ENCODE peak calls at places on chromosomes 7 and 10, in eight cellular contexts. M is epithelial cell of esophagus; R is activated T-helper 1 cell treated with anti-CD3 and anti-CD28 coated beads, Interleukin-12 subunit alpha, Interleukin-12 subunit beta, Interleukin-2, Interleukin-4 antibody, amounts not matched to agents 30 ng/mL and 10 ng/mL and 1 ng/mL, durations not matched to agents 14 hours and 24 hours and 36 hours; U is stimulated activated naive CD8-positive, alpha-beta T cell treated with anti-CD3 and anti-CD28 coated beads, Interleukin-15, Interleukin-2, amounts not matched to agents 100 U/mL and 50 U/mL, for 24 hours; Q is progenitor cell of endocrine pancreas; N is type B pancreatic cell; K is cardiac muscle cell; A is activated CD4-positive, alpha-beta T cell treated with anti-CD3 and anti-CD28 coated beads for 48 hours. G is an unnamed sample.

GRCh38 chr7:157464971-157465481 is 128.2 kb downstream of the DNAJB6 start:
- DNase-seq in M (no peak), R (no peak), U (no peak), Q (no peak), N (no peak), K (no peak), A (no peak), G (no peak)

GRCh38 chr7:155233703-155234492 is 63.8 kb upstream of the INSIG1 start:
- DNase-seq in M (no peak), R (no peak), U (no peak), Q (no peak), N (no peak), K (no peak), A (no peak), G (no peak)

GRCh38 chr10:12502526-12503274 is 153.4 kb downstream of the CAMK1D start:
- DNase-seq in M (no peak), R (no peak), U (no peak), Q (no peak), N (no peak), K (no peak), A (no peak), G (no peak)

GRCh38 chr7:50591480-50592438 is 26.6 kb upstream of the DDC start:
- DNase-seq in M (no peak), R (no peak), U (no peak), Q (no peak), N (peak), K (no peak), A (no peak), G (no peak)

GRCh38 chr10:33935350-33935749 is 600.9 kb upstream of the NRP1 start:
- DNase-seq in M (no peak), R (no peak), U (no peak), Q (no peak), N (no peak), K (peak), A (no peak), G (peak)

GRCh38 chr7:131502810-131503545 is 53.5 kb downstream of the PODXL start:
- DNase-seq in M (peak), R (no peak), U (no peak), Q (no peak), N (no peak), K (peak), A (no peak), G (no peak)

GRCh38 chr7:17854297-17855047 is 85.8 kb downstream of the SNX13 start:
- DNase-seq in M (no peak), R (no peak), U (no peak), Q (no peak), N (no peak), K (no peak), A (no peak), G (no peak)

GRCh38 chr10:78543749-78544446 is 510.2 kb downstream of the RPS24 start:
- DNase-seq in M (no peak), R (no peak), U (no peak), Q (no peak), N (no peak), K (peak), A (peak), G (peak)

GRCh38 chr10:27745380-27745718 is 270 bp downstream of the MKX start:
- DNase-seq in M (no peak), R (no peak), U (peak), Q (no peak), N (no peak), K (no peak), A (no peak), G (no peak)

GRCh38 chr10:67695555-67695954 is 440 bp downstream of the CTNNA3 start:
- DNase-seq in M (no peak), R (no peak), U (no peak), Q (no peak), N (no peak), K (peak), A (no peak), G (no peak)

GRCh38 chr10:124429576-124429975 is 10.9 kb upstream of the OAT start:
- DNase-seq in M (no peak), R (no peak), U (no peak), Q (no peak), N (no peak), K (no peak), A (no peak), G (no peak)

GRCh38 chr7:146768941-146769340 is 652.3 kb downstream of the CNTNAP2 start:
- DNase-seq in M (no peak), R (no peak), U (no peak), Q (no peak), N (no peak), K (no peak), A (no peak), G (no peak)

GRCh38 chr10:79132681-79133381 is 64.1 kb downstream of the ZMIZ1 start:
- DNase-seq in M (no peak), R (no peak), U (no peak), Q (no peak), N (no peak), K (peak), A (no peak), G (peak)

GRCh38 chr7:16130127-16131110 is 290.9 kb downstream of the CRPPA start:
- DNase-seq in M (no peak), R (no peak), U (no peak), Q (no peak), N (no peak), K (no peak), A (no peak), G (no peak)

GRCh38 chr7:11355571-11355970 is 381.9 kb downstream of the PHF14 start:
- DNase-seq in M (no peak), R (no peak), U (no peak), Q (no peak), N (no peak), K (no peak), A (no peak), G (no peak)

GRCh38 chr7:2197436-2198155 is 35.1 kb downstream of the MAD1L1 start:
- DNase-seq in M (no peak), R (no peak), U (no peak), Q (no peak), N (no peak), K (no peak), A (no peak), G (no peak)

GRCh38 chr7:33923440-33924229 is 18.3 kb downstream of the BMPER start:
- DNase-seq in M (no peak), R (no peak), U (no peak), Q (no peak), N (no peak), K (no peak), A (no peak), G (no peak)

GRCh38 chr7:19958309-19958896 is 185.0 kb upstream of the TMEM196 start:
- DNase-seq in M (peak), R (no peak), U (no peak), Q (no peak), N (no peak), K (no peak), A (no peak), G (no peak)

GRCh38 chr10:113073549-113074189 is 123.6 kb downstream of the TCF7L2 start:
- DNase-seq in M (peak), R (no peak), U (no peak), Q (peak), N (no peak), K (no peak), A (no peak), G (no peak)

GRCh38 chr7:13800694-13801448 is 188.6 kb downstream of the ETV1 start:
- DNase-seq in M (peak), R (no peak), U (no peak), Q (no peak), N (no peak), K (no peak), A (peak), G (no peak)

GRCh38 chr7:142496545-142496991 is 238.7 kb upstream of the PRSS58 start:
- DNase-seq in M (peak), R (no peak), U (no peak), Q (no peak), N (no peak), K (peak), A (no peak), G (peak)

GRCh38 chr10:836782-837181 is 94.7 kb downstream of the LARP4B start:
- DNase-seq in M (no peak), R (no peak), U (no peak), Q (no peak), N (no peak), K (no peak), A (no peak), G (no peak)

GRCh38 chr10:11515596-11516418 is 95.6 kb downstream of the USP6NL start:
- DNase-seq in M (peak), R (peak), U (peak), Q (no peak), N (no peak), K (peak), A (peak), G (no peak)

GRCh38 chr10:22630229-22631174 is 83.9 kb downstream of the PIP4K2A start:
- DNase-seq in M (peak), R (no peak), U (no peak), Q (no peak), N (no peak), K (no peak), A (peak), G (no peak)

GRCh38 chr10:103967433-103968142 is 648 bp downstream of the SLK start:
- DNase-seq in M (no peak), R (no peak), U (peak), Q (no peak), N (no peak), K (peak), A (peak), G (peak)

GRCh38 chr10:47038881-47039557 is 127.8 kb downstream of the PTPN20 start:
- DNase-seq in M (no peak), R (no peak), U (no peak), Q (no peak), N (no peak), K (peak), A (no peak), G (no peak)

GRCh38 chr10:17199351-17199804 is 2.1 kb downstream of the TRDMT1 start:
- DNase-seq in M (no peak), R (no peak), U (no peak), Q (no peak), N (no peak), K (peak), A (no peak), G (no peak)

GRCh38 chr10:49309691-49310371 is 10.9 kb downstream of the C10orf71 start:
- DNase-seq in M (no peak), R (peak), U (peak), Q (no peak), N (no peak), K (no peak), A (no peak), G (no peak)

GRCh38 chr10:44192435-44192834 is 192.5 kb downstream of the CXCL12 start:
- DNase-seq in M (no peak), R (no peak), U (no peak), Q (no peak), N (no peak), K (no peak), A (no peak), G (no peak)

GRCh38 chr7:1939434-1940401 is 269.6 kb downstream of the ELFN1 start:
- DNase-seq in M (peak), R (peak), U (peak), Q (no peak), N (no peak), K (no peak), A (peak), G (peak)

GRCh38 chr7:84546403-84546802 is 351.8 kb upstream of the SEMA3A start:
- DNase-seq in M (no peak), R (no peak), U (no peak), Q (no peak), N (no peak), K (no peak), A (no peak), G (no peak)

GRCh38 chr10:107230854-107231253 is 66.3 kb upstream of the SORCS1 start:
- DNase-seq in M (no peak), R (no peak), U (no peak), Q (no peak), N (no peak), K (no peak), A (no peak), G (no peak)

GRCh38 chr10:95572451-95572850 is 11.3 kb upstream of the SORBS1 start:
- DNase-seq in M (no peak), R (no peak), U (no peak), Q (no peak), N (no peak), K (no peak), A (no peak), G (no peak)

GRCh38 chr7:93036807-93037206 is 81.0 kb downstream of the SAMD9 start:
- DNase-seq in M (peak), R (peak), U (no peak), Q (no peak), N (no peak), K (no peak), A (peak), G (no peak)

GRCh38 chr7:80481196-80481884 is 30.5 kb downstream of the GNAT3 start:
- DNase-seq in M (peak), R (no peak), U (no peak), Q (no peak), N (no peak), K (no peak), A (no peak), G (no peak)

GRCh38 chr10:44374155-44374554 is 10.7 kb downstream of the CXCL12 start:
- DNase-seq in M (no peak), R (no peak), U (no peak), Q (no peak), N (no peak), K (no peak), A (no peak), G (no peak)

GRCh38 chr10:132037676-132037975 is 28.1 kb upstream of the JAKMIP3 start:
- DNase-seq in M (no peak), R (no peak), U (no peak), Q (no peak), N (no peak), K (peak), A (no peak), G (peak)